ENCODE peak calls at places on chromosomes 2 and 18, in four cellular contexts. E, W, P and J are unnamed samples.

GRCh38 chr2:152505495-152505906 is 170.5 kb downstream of the FMNL2 start:
- DNase-seq in E (no peak), W (peak), P (peak), J (no peak)

GRCh38 chr2:68487773-68488355 is 20.5 kb downstream of the APLF start:
- DNase-seq in E (no peak), W (no peak), P (peak), J (no peak)

GRCh38 chr2:174699993-174700766 is 64.1 kb downstream of the CHRNA1 start:
- DNase-seq in E (no peak), W (no peak), P (peak), J (no peak)

GRCh38 chr2:224449212-224450147 is 47.6 kb upstream of the FAM124B start:
- DNase-seq in E (no peak), W (no peak), P (peak), J (no peak)

GRCh38 chr18:62425465-62426190 is 97.2 kb upstream of the ZCCHC2 start:
- DNase-seq in E (peak), W (no peak), P (peak), J (peak)

GRCh38 chr2:119283873-119284331 is 60.3 kb downstream of the STEAP3 start:
- DNase-seq in E (no peak), W (no peak), P (peak), J (peak)

GRCh38 chr18:35880788-35881455 is 91.6 kb upstream of the RMP24 start:
- DNase-seq in E (no peak), W (no peak), P (no peak), J (no peak)

GRCh38 chr2:29802976-29803375 is 118.4 kb downstream of the ALK start:
- DNase-seq in E (no peak), W (no peak), P (no peak), J (no peak)

GRCh38 chr18:37254256-37254880 is 311.2 kb downstream of the CELF4 start:
- DNase-seq in E (no peak), W (no peak), P (no peak), J (no peak)

GRCh38 chr2:64442801-64443429 is 11.0 kb upstream of the LGALSL start:
- DNase-seq in E (no peak), W (no peak), P (no peak), J (no peak)

GRCh38 chr2:232434091-232434490 is 21.9 kb upstream of the ALPI start:
- DNase-seq in E (no peak), W (no peak), P (no peak), J (no peak)

GRCh38 chr2:55902971-55903370 is 20.6 kb downstream of the EFEMP1 start:
- DNase-seq in E (no peak), W (no peak), P (no peak), J (no peak)

GRCh38 chr2:80499095-80499494 is 194.5 kb upstream of the LRRTM1 start:
- DNase-seq in E (peak), W (no peak), P (peak), J (no peak)

GRCh38 chr2:159612255-159612901 is 4.0 kb downstream of the BAZ2B start:
- DNase-seq in E (no peak), W (no peak), P (peak), J (no peak)

GRCh38 chr2:12278217-12278755 is 438.4 kb upstream of the TRIB2 start:
- DNase-seq in E (no peak), W (no peak), P (no peak), J (no peak)

GRCh38 chr2:182463760-182464159 is 36.9 kb upstream of the PDE1A start:
- DNase-seq in E (no peak), W (no peak), P (no peak), J (no peak)

GRCh38 chr18:809985-810642 is 1.9 kb downstream of the YES1 start:
- DNase-seq in E (no peak), W (no peak), P (no peak), J (no peak)

GRCh38 chr18:63264871-63265270 is 54.7 kb downstream of the BCL2 start:
- DNase-seq in E (no peak), W (no peak), P (no peak), J (no peak)

GRCh38 chr2:5766051-5766450 is 73.9 kb downstream of the SOX11 start:
- DNase-seq in E (no peak), W (no peak), P (peak), J (no peak)

GRCh38 chr2:45845058-45845457 is 193.6 kb downstream of the PRKCE start:
- DNase-seq in E (no peak), W (no peak), P (no peak), J (no peak)

GRCh38 chr2:223306371-223306770 is 254.4 kb downstream of the KCNE4 start:
- DNase-seq in E (no peak), W (no peak), P (peak), J (no peak)

GRCh38 chr2:234730066-234730640 is 221.7 kb upstream of the SH3BP4 start:
- DNase-seq in E (no peak), W (no peak), P (no peak), J (no peak)

GRCh38 chr2:83331810-83332209 is 1127.3 kb downstream of the SUCLG1 start:
- DNase-seq in E (no peak), W (no peak), P (no peak), J (no peak)

GRCh38 chr18:46034230-46034629 is 37.8 kb downstream of the PSTPIP2 start:
- DNase-seq in E (no peak), W (no peak), P (no peak), J (no peak)

GRCh38 chr18:46028536-46028891 is 43.5 kb downstream of the PSTPIP2 start:
- DNase-seq in E (no peak), W (no peak), P (no peak), J (no peak)
- H3K4me3 ChIP-seq in E (peak), W (peak), P (peak), J (peak)

DNA sequence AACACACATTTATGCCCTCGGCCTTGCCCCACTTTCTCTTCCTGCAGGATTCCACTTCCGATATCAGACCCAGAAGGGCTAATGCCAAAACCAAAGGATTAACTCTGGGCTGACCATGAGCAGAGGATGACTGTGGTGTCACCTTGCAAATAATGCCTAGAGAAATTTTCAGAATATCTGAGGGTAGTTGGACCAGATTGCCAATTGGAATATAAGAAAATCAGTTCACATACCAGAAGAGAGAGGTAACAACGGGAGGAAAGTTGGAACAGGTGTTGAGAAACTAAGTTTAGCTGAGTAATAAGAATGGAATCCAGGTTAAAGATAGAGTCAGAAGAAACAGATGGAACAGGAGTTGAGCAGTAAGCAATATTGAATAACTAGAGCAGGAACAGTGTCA is 232.7 kb upstream of the UBE2E3 start:
- DNase-seq in E (no peak), W (no peak), P (no peak), J (no peak)
- H3K27ac ChIP-seq in E (no peak), W (no peak), P (no peak), J (no peak)

GRCh38 chr2:20221939-20222768 is 2.8 kb downstream of the SDC1 start:
- DNase-seq in E (no peak), W (no peak), P (no peak), J (no peak)
- H3K4me3 ChIP-seq in E (no peak), W (no peak), P (no peak), J (no peak)

DNA sequence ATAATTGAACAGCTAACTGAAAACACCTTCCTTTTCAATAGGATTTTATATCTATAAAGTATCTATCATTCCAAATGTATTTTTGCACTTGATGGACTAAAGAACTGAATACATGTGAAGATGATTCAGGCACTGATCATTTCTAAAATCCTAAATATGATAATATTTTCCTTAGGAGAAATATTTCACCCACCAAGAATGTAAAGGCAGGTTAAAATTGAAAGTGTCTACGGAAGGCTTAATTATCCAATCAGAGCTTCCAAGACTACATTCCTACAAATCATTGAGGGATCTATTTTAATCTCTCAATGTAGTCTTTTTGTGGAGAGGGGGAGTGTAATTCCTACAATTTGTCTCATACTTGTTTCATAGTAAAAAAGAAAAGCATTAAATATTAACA is 3.6 kb downstream of the GALNT3 start:
- DNase-seq in E (no peak), W (no peak), P (no peak), J (no peak)
- H3K27ac ChIP-seq in E (no peak), W (no peak), P (no peak), J (no peak)

GRCh38 chr18:24397131-24397693 is 412 bp downstream of the OSBPL1A start:
- DNase-seq in E (peak), W (peak), P (peak), J (peak)

GRCh38 chr18:24398515-24398914 is 891 bp upstream of the OSBPL1A start:
- DNase-seq in E (peak), W (no peak), P (peak), J (no peak)

GRCh38 chr18:24395049-24395780 is 2.4 kb downstream of the OSBPL1A start:
- DNase-seq in E (no peak), W (no peak), P (peak), J (no peak)

GRCh38 chr18:24397694-24398365 is at the start of gene OSBPL1A:
- DNase-seq in E (peak), W (peak), P (peak), J (peak)

DNA sequence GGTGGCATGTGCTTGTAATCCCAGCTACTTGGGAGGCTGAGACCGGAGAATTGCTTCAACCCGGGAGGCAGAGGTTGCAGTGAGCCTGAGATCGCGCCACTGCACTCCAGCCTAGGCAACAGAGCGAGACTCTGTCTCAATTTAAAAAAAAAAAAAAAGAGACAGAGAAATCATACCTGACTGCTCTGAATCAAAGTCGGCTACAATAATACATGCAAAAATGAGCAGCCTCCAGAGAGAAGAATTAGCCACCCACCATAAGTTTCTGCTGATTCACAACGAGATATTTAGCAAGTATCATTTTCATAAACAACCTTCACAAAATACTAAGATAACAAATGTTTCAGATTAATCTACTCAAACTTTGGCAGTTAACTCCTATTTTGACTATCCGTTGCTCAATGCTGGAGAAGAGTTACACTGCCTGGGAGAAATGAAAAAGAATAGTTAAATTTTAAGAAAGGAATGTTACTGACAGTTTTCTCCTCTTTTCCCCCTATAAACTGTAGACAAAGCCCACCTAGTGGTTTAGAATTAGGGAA is 1.5 kb downstream of the OSBPL1A start:
- DNase-seq in E (no peak), W (no peak), P (peak), J (no peak)
- H3K4me3 ChIP-seq in E (no peak), W (no peak), P (peak), J (no peak)

GRCh38 chr18:3456686-3457069 is 6.7 kb downstream of the TGIF1 start:
- DNase-seq in E (peak), W (no peak), P (no peak), J (no peak)
- H3K27ac ChIP-seq in E (peak), W (no peak), P (no peak), J (peak)

GRCh38 chr2:102486941-102487702 is 14.1 kb downstream of the SLC9A4 start:
- DNase-seq in E (no peak), W (no peak), P (no peak), J (no peak)
- H3K4me3 ChIP-seq in E (no peak), W (no peak), P (no peak), J (no peak)